ENCODE peak calls at places on chromosomes 12 and 14, in ten cellular contexts. X, C, R, F, A, B, U, E, J and I are unnamed samples.

GRCh38 chr14:64501326-64502171 is 2.1 kb downstream of the ZBTB25 start:
- DNase-seq in X (no peak), C (peak; percentile 53), R (no peak), F (no peak), A (no peak), B (peak; percentile 64), U (peak; percentile 38), E (peak; percentile 66), J (no peak), I (peak; percentile 22)

GRCh38 chr12:6821674-6822433 is at the start of gene GPR162:
- DNase-seq in X (no peak), C (peak; percentile 46), R (peak; percentile 70), F (no peak), A (peak; percentile 100), B (peak; percentile 51), U (peak; percentile 48), E (peak; percentile 72), J (no peak), I (peak; percentile 12)

GRCh38 chr14:68710776-68711175 is 82.1 kb downstream of the ZFP36L1 start:
- DNase-seq in X (no peak), C (no peak), R (no peak), F (no peak), A (no peak), B (no peak), U (no peak), E (no peak), J (no peak), I (no peak)

GRCh38 chr14:73472182-73473114 is 14.1 kb upstream of the NUMB start:
- DNase-seq in X (no peak), C (no peak), R (peak; percentile 33), F (peak; percentile 33), A (peak; percentile 69), B (peak; percentile 28), U (peak; percentile 82), E (no peak), J (no peak), I (no peak)

GRCh38 chr14:68384335-68384734 is 408.5 kb downstream of the ZFP36L1 start:
- DNase-seq in X (no peak), C (no peak), R (no peak), F (no peak), A (no peak), B (peak; percentile 77), U (no peak), E (peak; percentile 40), J (no peak), I (no peak)

GRCh38 chr14:59310644-59311043 is 122.2 kb downstream of the DAAM1 start:
- DNase-seq in X (no peak), C (no peak), R (no peak), F (no peak), A (no peak), B (no peak), U (no peak), E (no peak), J (no peak), I (no peak)

GRCh38 chr12:67893003-67893402 is 96.2 kb upstream of the IFNG-AS1 start:
- DNase-seq in X (no peak), C (no peak), R (no peak), F (no peak), A (peak; percentile 36), B (no peak), U (no peak), E (no peak), J (no peak), I (no peak)

GRCh38 chr12:56980941-56981530 is 23.6 kb upstream of the RDH16 start:
- DNase-seq in X (no peak), C (no peak), R (no peak), F (no peak), A (no peak), B (no peak), U (no peak), E (no peak), J (no peak), I (no peak)

GRCh38 chr12:46413368-46413767 is 40.8 kb upstream of the SLC38A2 start:
- DNase-seq in X (no peak), C (no peak), R (no peak), F (no peak), A (no peak), B (no peak), U (no peak), E (no peak), J (no peak), I (no peak)

GRCh38 chr14:54200726-54201125 is 196.1 kb upstream of the CDKN3 start:
- DNase-seq in X (no peak), C (no peak), R (no peak), F (no peak), A (no peak), B (no peak), U (peak; percentile 78), E (no peak), J (no peak), I (no peak)

GRCh38 chr12:107103097-107103496 is 9.7 kb upstream of the CRY1 start:
- DNase-seq in X (no peak), C (no peak), R (no peak), F (no peak), A (no peak), B (no peak), U (no peak), E (no peak), J (no peak), I (no peak)

GRCh38 chr12:88182431-88182830 is 40.3 kb downstream of the TMTC3 start:
- DNase-seq in X (no peak), C (no peak), R (no peak), F (no peak), A (no peak), B (no peak), U (no peak), E (no peak), J (no peak), I (no peak)

GRCh38 chr12:93078092-93078491 is 149.0 kb upstream of the EEA1 start:
- DNase-seq in X (no peak), C (no peak), R (no peak), F (no peak), A (no peak), B (no peak), U (no peak), E (no peak), J (no peak), I (no peak)

GRCh38 chr12:115871714-115872113 is 405.8 kb downstream of the MED13L start:
- DNase-seq in X (no peak), C (no peak), R (peak; percentile 39), F (no peak), A (no peak), B (no peak), U (peak; percentile 21), E (no peak), J (no peak), I (peak; percentile 20)

GRCh38 chr12:41380878-41381277 is 192.8 kb downstream of the PDZRN4 start:
- DNase-seq in X (no peak), C (no peak), R (no peak), F (no peak), A (no peak), B (no peak), U (no peak), E (no peak), J (no peak), I (no peak)

GRCh38 chr12:54549774-54550451 is 512 bp downstream of the PDE1B start:
- DNase-seq in X (peak; percentile 42), C (peak; percentile 9), R (no peak), F (no peak), A (no peak), B (peak; percentile 3), U (no peak), E (no peak), J (peak; percentile 32), I (no peak)

GRCh38 chr14:68703093-68703492 is 89.8 kb downstream of the ZFP36L1 start:
- DNase-seq in X (no peak), C (no peak), R (no peak), F (no peak), A (no peak), B (peak; percentile 50), U (peak; percentile 81), E (no peak), J (no peak), I (peak; percentile 68)

GRCh38 chr12:9133243-9133938 is 17.7 kb upstream of the A2M start:
- DNase-seq in X (no peak), C (no peak), R (no peak), F (no peak), A (no peak), B (no peak), U (no peak), E (no peak), J (no peak), I (no peak)

GRCh38 chr12:118377891-118378470 is 1.6 kb downstream of the SUDS3 start:
- DNase-seq in X (peak; percentile 68), C (peak; percentile 66), R (peak; percentile 68), F (peak; percentile 79), A (peak; percentile 17), B (peak; percentile 51), U (peak; percentile 44), E (peak; percentile 59), J (peak; percentile 84), I (peak; percentile 50)

GRCh38 chr14:88791629-88792571 is 853 bp downstream of the EML5 start:
- DNase-seq in X (no peak), C (peak; percentile 46), R (peak; percentile 12), F (no peak), A (peak; percentile 25), B (peak; percentile 19), U (no peak), E (no peak), J (peak; percentile 39), I (no peak)

GRCh38 chr14:77653473-77653872 is 37.0 kb upstream of the SPTLC2 start:
- DNase-seq in X (no peak), C (no peak), R (no peak), F (no peak), A (no peak), B (no peak), U (no peak), E (no peak), J (no peak), I (no peak)

GRCh38 chr14:25056688-25057078 is 6.7 kb upstream of the STXBP6 start:
- DNase-seq in X (no peak), C (no peak), R (no peak), F (no peak), A (no peak), B (no peak), U (peak; percentile 66), E (no peak), J (no peak), I (no peak)

GRCh38 chr12:131345521-131346436 is 365.1 kb upstream of the SFSWAP start:
- DNase-seq in X (no peak), C (no peak), R (no peak), F (no peak), A (no peak), B (no peak), U (no peak), E (no peak), J (no peak), I (no peak)

GRCh38 chr12:104859144-104859543 is 98.9 kb downstream of the SLC41A2 start:
- DNase-seq in X (no peak), C (no peak), R (no peak), F (no peak), A (no peak), B (no peak), U (peak; percentile 61), E (no peak), J (no peak), I (no peak)

GRCh38 chr14:47438650-47439140 is 236.7 kb downstream of the MDGA2 start:
- DNase-seq in X (no peak), C (no peak), R (no peak), F (no peak), A (no peak), B (no peak), U (no peak), E (no peak), J (no peak), I (peak; percentile 29)

GRCh38 chr14:32259368-32260013 is 56.4 kb upstream of the RNU6-8 start:
- DNase-seq in X (no peak), C (no peak), R (no peak), F (no peak), A (no peak), B (no peak), U (peak; percentile 63), E (no peak), J (no peak), I (peak; percentile 33)

GRCh38 chr14:28344381-28344780 is 422.2 kb upstream of the FOXG1 start:
- DNase-seq in X (no peak), C (no peak), R (no peak), F (no peak), A (no peak), B (no peak), U (no peak), E (no peak), J (no peak), I (peak; percentile 16)

GRCh38 chr12:55698241-55698955 is 9.3 kb downstream of the ITGA7 start:
- DNase-seq in X (no peak), C (no peak), R (no peak), F (no peak), A (no peak), B (no peak), U (no peak), E (no peak), J (no peak), I (no peak)